ENCODE peak calls at places on chromosomes 5 and 9, in four cellular contexts. O is HFFc6; G is iPS-NIHi11; I is activated CD4-positive, alpha-beta T cell treated with anti-CD3 and anti-CD28 coated beads, Interleukin-2, amount 50 U/mL, for 48 hours. B is an unnamed sample.

GRCh38 chr5:141560725-141561483 is 57.9 kb downstream of the DIAPH1 start:
- DNase-seq in I (no peak), G (peak; percentile 76), O (peak; percentile 91), B (peak; percentile 88)

GRCh38 chr5:172179032-172179989 is 8.7 kb downstream of the STK10 start:
- DNase-seq in O (peak; percentile 18), I (peak; percentile 50), G (no peak), B (no peak)

GRCh38 chr5:134503088-134503936 is 22.2 kb upstream of the JADE2 start:
- DNase-seq in O (peak; percentile 97), I (peak; percentile 78), G (peak; percentile 54), B (peak; percentile 94)

GRCh38 chr9:17750285-17750684 is 171.4 kb downstream of the SH3GL2 start:
- DNase-seq in G (no peak), I (no peak), O (no peak), B (no peak)

GRCh38 chr9:137311171-137311970 is 9.3 kb upstream of the NRARP start:
- DNase-seq in I (no peak), O (no peak), G (peak; percentile 55), B (peak; percentile 7)

GRCh38 chr9:127873886-127874285 is 3.6 kb downstream of the AK1 start:
- DNase-seq in G (no peak), O (no peak), I (no peak), B (peak; percentile 61)

GRCh38 chr5:136066705-136067271 is 38.0 kb downstream of the TGFBI start:
- DNase-seq in O (peak; percentile 58), G (no peak), I (no peak), B (peak; percentile 72)

GRCh38 chr9:115204827-115205506 is 87.0 kb upstream of the TNC start:
- DNase-seq in I (no peak), G (no peak), O (peak; percentile 88), B (peak; percentile 42)

GRCh38 chr5:143016777-143017374 is 246.7 kb downstream of the ARHGAP26 start:
- DNase-seq in O (peak; percentile 39), I (peak; percentile 55), G (peak; percentile 46), B (peak; percentile 31)

GRCh38 chr9:90038778-90039177 is 434.0 kb downstream of the GADD45G start:
- DNase-seq in G (no peak), I (no peak), O (no peak), B (no peak)

GRCh38 chr5:80093796-80094195 is 58.6 kb downstream of the THBS4 start:
- DNase-seq in I (no peak), G (no peak), O (no peak), B (no peak)

B was measured in GM03348.